ENCODE peak calls at places on chromosome 2, in five cellular contexts. G, P, X, I and B are unnamed samples.

GRCh38 chr2:57296795-57297517 is 749.6 kb upstream of the VRK2 start:
- DNase-seq in I (no peak), G (no peak), X (no peak), P (no peak), B (no peak)

GRCh38 chr2:239244625-239245024 is 156.2 kb downstream of the HDAC4 start:
- DNase-seq in G (no peak), P (no peak), X (no peak), I (no peak), B (no peak)

GRCh38 chr2:202278944-202279343 is 13.4 kb downstream of the NOP58 start:
- DNase-seq in G (no peak), I (peak; percentile 56), X (no peak), P (no peak), B (peak; percentile 39)

GRCh38 chr2:178363252-178363651 is 87.7 kb downstream of the PRKRA start:
- DNase-seq in X (no peak), P (no peak), G (no peak), I (no peak), B (no peak)

GRCh38 chr2:43950383-43951008 is 45.3 kb downstream of the LRPPRC start:
- DNase-seq in G (no peak), X (no peak), P (no peak), I (peak; percentile 52), B (peak; percentile 31)

GRCh38 chr2:71608034-71608433 is 154.7 kb downstream of the DYSF start:
- DNase-seq in G (no peak), P (no peak), I (no peak), X (no peak), B (no peak)

GRCh38 chr2:139080244-139080643 is 300.1 kb upstream of the NXPH2 start:
- DNase-seq in G (no peak), X (no peak), P (no peak), I (no peak), B (no peak)

GRCh38 chr2:79191816-79192215 is 32.3 kb upstream of the REG3A start:
- DNase-seq in I (no peak), X (no peak), G (no peak), P (no peak), B (no peak)

GRCh38 chr2:237726401-237726830 is 72.2 kb upstream of the RBM44 start:
- DNase-seq in P (no peak), G (no peak), I (peak; percentile 98), X (no peak), B (peak; percentile 91)

GRCh38 chr2:88671786-88672427 is 19.6 kb upstream of the RPIA start:
- DNase-seq in I (peak; percentile 59), P (no peak), G (no peak), X (no peak), B (peak; percentile 59)

GRCh38 chr2:215136669-215137328 is 1.6 kb downstream of the ABCA12 start:
- DNase-seq in I (no peak), G (no peak), P (peak; percentile 4), X (no peak), B (no peak)

GRCh38 chr2:118309201-118310015 is 221.1 kb downstream of the INSIG2 start:
- DNase-seq in P (no peak), X (no peak), I (no peak), G (no peak), B (no peak)

GRCh38 chr2:29480423-29480822 is 365.2 kb downstream of the CLIP4 start:
- DNase-seq in P (no peak), I (no peak), G (no peak), X (no peak), B (no peak)

GRCh38 chr2:75326645-75327044 is 127.3 kb upstream of the TACR1 start:
- DNase-seq in G (no peak), X (no peak), P (no peak), I (no peak), B (no peak)

GRCh38 chr2:104812281-104812680 is 41.6 kb upstream of the POU3F3 start:
- DNase-seq in P (no peak), X (no peak), I (no peak), G (no peak), B (no peak)

GRCh38 chr2:237861-238260 is 26.0 kb downstream of the SH3YL1 start:
- DNase-seq in P (no peak), X (no peak), G (no peak), I (no peak), B (no peak)

GRCh38 chr2:115364078-115364477 is 921.6 kb downstream of the DPP10 start:
- DNase-seq in I (no peak), G (no peak), X (no peak), P (no peak), B (no peak)

GRCh38 chr2:85409719-85410583 is at the start of gene CAPG:
- DNase-seq in I (no peak), P (peak; percentile 72), G (no peak), X (no peak), B (no peak)

GRCh38 chr2:239152239-239152915 is 248.4 kb downstream of the HDAC4 start:
- DNase-seq in I (no peak), G (peak; percentile 50), X (no peak), P (no peak), B (no peak)

GRCh38 chr2:36741188-36741587 is 44.7 kb downstream of the VIT start:
- DNase-seq in X (no peak), I (no peak), P (no peak), G (no peak), B (no peak)

GRCh38 chr2:225104971-225105370 is 62.7 kb upstream of the DOCK10 start:
- DNase-seq in X (no peak), I (no peak), P (no peak), G (no peak), B (no peak)

GRCh38 chr2:64228126-64228678 is 84.0 kb upstream of the PELI1 start:
- DNase-seq in P (peak; percentile 75), G (peak; percentile 75), I (peak; percentile 60), X (peak; percentile 80), B (peak; percentile 63)

GRCh38 chr2:42638080-42638784 is 69.8 kb downstream of the MTA3 start:
- DNase-seq in X (no peak), P (no peak), G (no peak), I (peak; percentile 33), B (peak; percentile 75)

GRCh38 chr2:150619607-150620330 is 132.3 kb upstream of the RND3 start:
- DNase-seq in P (no peak), G (no peak), I (no peak), X (no peak), B (no peak)

GRCh38 chr2:233350708-233351107 is 3.6 kb upstream of the DGKD start:
- DNase-seq in I (no peak), X (no peak), P (peak; percentile 53), G (peak; percentile 38), B (no peak)

GRCh38 chr2:85523906-85524566 is 14.9 kb upstream of the MAT2A start:
- DNase-seq in I (no peak), P (no peak), X (no peak), G (no peak), B (no peak)

GRCh38 chr2:219973136-219973535 is 345.7 kb downstream of the SLC4A3 start:
- DNase-seq in I (no peak), X (no peak), P (no peak), G (no peak), B (no peak)

GRCh38 chr2:233112261-233113113 is 52.3 kb downstream of the INPP5D start:
- DNase-seq in G (no peak), I (no peak), P (no peak), X (no peak), B (peak; percentile 37)

GRCh38 chr2:88136817-88137216 is 9.0 kb upstream of the FABP1 start:
- DNase-seq in G (no peak), P (no peak), X (no peak), I (no peak), B (no peak)

GRCh38 chr2:71706836-71707235 is 253.5 kb downstream of the DYSF start:
- DNase-seq in I (no peak), P (no peak), X (no peak), G (no peak), B (no peak)

GRCh38 chr2:49286045-49286444 is 131.7 kb upstream of the FSHR start:
- DNase-seq in I (no peak), P (no peak), G (no peak), X (no peak), B (no peak)

GRCh38 chr2:160584972-160585494 is 91.4 kb upstream of the RBMS1 start:
- DNase-seq in I (no peak), P (no peak), X (no peak), G (no peak), B (no peak)

GRCh38 chr2:54522624-54523281 is 66.6 kb downstream of the SPTBN1 start:
- DNase-seq in G (peak; percentile 40), I (peak; percentile 40), X (no peak), P (peak; percentile 64), B (peak; percentile 75)

GRCh38 chr2:42888321-42888720 is 95.9 kb upstream of the HAAO start:
- DNase-seq in G (no peak), X (no peak), I (no peak), P (no peak), B (no peak)

GRCh38 chr2:171602352-171602751 is 80.1 kb downstream of the CYBRD1 start:
- DNase-seq in P (no peak), X (no peak), I (no peak), G (no peak), B (no peak)

GRCh38 chr2:199751480-199751879 is 99.5 kb downstream of the FTCDNL1 start:
- DNase-seq in X (no peak), I (no peak), P (no peak), G (no peak), B (no peak)

GRCh38 chr2:46770622-46771021 is 145.0 kb downstream of the MCFD2 start:
- DNase-seq in P (no peak), X (no peak), G (no peak), I (no peak), B (peak; percentile 7)

GRCh38 chr2:200104015-200104414 is 148.6 kb downstream of the MAIP1 start:
- DNase-seq in P (no peak), I (no peak), G (no peak), X (no peak), B (no peak)